ENCODE peak calls at places on chromosome 13, in four cellular contexts. W is tibial nerve, S is HFF-Myc, L is DND-41. Z is an unnamed sample.

GRCh38 chr13:77056382-77056781 is 29.4 kb upstream of the FBXL3 start:
- DNase-seq in L (no peak), W (no peak), S (no peak), Z (no peak)

GRCh38 chr13:50149143-50149703 is 134.0 kb downstream of the KCNRG start:
- DNase-seq in W (no peak), L (no peak), S (no peak), Z (no peak)

GRCh38 chr13:79905018-79905417 is 424.1 kb downstream of the NDFIP2 start:
- DNase-seq in S (no peak), L (no peak), W (no peak), Z (no peak)

GRCh38 chr13:109879338-109879737 is 93.0 kb upstream of the IRS2 start:
- DNase-seq in L (no peak), S (no peak), W (no peak), Z (no peak)

GRCh38 chr13:89568746-89569145 is 1778.7 kb upstream of the MIR17HG start:
- DNase-seq in S (no peak), L (no peak), W (no peak), Z (no peak)

GRCh38 chr13:69857188-69857821 is 250.3 kb upstream of the ATXN8OS start:
- DNase-seq in L (no peak), W (no peak), S (no peak), Z (peak)

GRCh38 chr13:50518131-50518530 is 325.4 kb downstream of the DLEU7 start:
- DNase-seq in S (no peak), L (no peak), W (no peak), Z (no peak)

GRCh38 chr13:40251343-40252032 is 415.0 kb downstream of the FOXO1 start:
- DNase-seq in S (no peak), L (no peak), W (no peak), Z (no peak)

GRCh38 chr13:73106513-73107214 is 47.9 kb downstream of the KLF5 start:
- DNase-seq in L (no peak), S (no peak), W (no peak), Z (no peak)

GRCh38 chr13:91467236-91467635 is 68.8 kb downstream of the GPC5 start:
- DNase-seq in W (no peak), S (no peak), L (no peak), Z (no peak)

GRCh38 chr13:102580552-102581169 is 16.1 kb upstream of the TPP2 start:
- DNase-seq in L (peak), W (no peak), S (no peak), Z (peak)

GRCh38 chr13:109874921-109875454 is 88.6 kb upstream of the IRS2 start:
- DNase-seq in S (no peak), L (no peak), W (no peak), Z (no peak)

GRCh38 chr13:94345374-94346195 is 133.9 kb downstream of the DCT start:
- DNase-seq in W (no peak), S (peak), L (no peak), Z (no peak)

GRCh38 chr13:44516771-44517170 is 59.4 kb downstream of the TSC22D1 start:
- DNase-seq in S (no peak), W (no peak), L (no peak), Z (no peak)

GRCh38 chr13:37905736-37906135 is 36.2 kb upstream of the TRPC4 start:
- DNase-seq in L (no peak), S (no peak), W (no peak), Z (no peak)

GRCh38 chr13:39970177-39970846 is 314.9 kb downstream of the COG6 start:
- DNase-seq in L (no peak), W (no peak), S (no peak), Z (no peak)

GRCh38 chr13:76189882-76190519 is 553.9 kb downstream of the LMO7 start:
- DNase-seq in L (no peak), W (no peak), S (no peak), Z (no peak)

GRCh38 chr13:43537124-43537523 is 249.6 kb downstream of the ENOX1 start:
- DNase-seq in W (no peak), S (no peak), L (no peak), Z (no peak)

GRCh38 chr13:95614641-95615245 is 29.8 kb downstream of the DZIP1 start:
- DNase-seq in W (no peak), S (no peak), L (no peak), Z (no peak)

DNA sequence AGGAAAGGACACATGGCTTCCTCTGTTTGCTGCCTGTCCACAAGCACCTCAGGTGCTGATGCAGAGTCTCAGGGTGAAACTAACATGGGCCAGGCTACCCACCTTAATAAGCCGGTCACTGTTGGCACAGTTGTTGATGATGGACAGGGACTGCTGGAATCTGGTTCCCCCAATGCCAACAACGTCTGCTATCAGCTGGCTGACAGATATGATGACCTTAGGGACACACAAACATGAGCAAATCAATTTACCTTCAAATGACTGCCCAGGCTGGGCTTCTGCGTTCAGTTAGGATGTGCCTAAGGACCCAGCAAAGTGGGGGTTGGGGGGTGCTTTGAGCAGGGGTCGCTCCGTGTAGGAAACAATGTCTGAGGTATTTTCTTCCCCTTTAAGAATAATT is 77.1 kb upstream of the SLC15A1 start:
- DNase-seq in L (no peak), W (no peak), S (no peak), Z (no peak)
- H3K4me3 ChIP-seq in L (no peak), W (no peak), S (no peak), Z (no peak)

GRCh38 chr13:32984857-32985626 is 31.2 kb upstream of the KL start:
- DNase-seq in W (no peak), S (no peak), L (no peak), Z (no peak)
- H3K4me3 ChIP-seq in W (no peak), S (no peak), L (no peak), Z (no peak)

GRCh38 chr13:51589793-51590192 is 5.5 kb downstream of the WDFY2 start:
- DNase-seq in S (no peak), W (no peak), L (no peak), Z (no peak)
- H3K4me3 ChIP-seq in S (no peak), W (no peak), L (no peak), Z (no peak)

GRCh38 chr13:112896736-112897602 is 72.0 kb upstream of the MCF2L start:
- DNase-seq in S (no peak), W (no peak), L (no peak), Z (no peak)

GRCh38 chr13:112894673-112895481 is 74.1 kb upstream of the MCF2L start:
- DNase-seq in W (no peak), S (no peak), L (no peak), Z (no peak)

GRCh38 chr13:112897603-112897955 is 71.4 kb upstream of the MCF2L start:
- DNase-seq in S (no peak), W (no peak), L (no peak), Z (no peak)

GRCh38 chr13:112894423-112894672 is 74.7 kb upstream of the MCF2L start:
- DNase-seq in S (no peak), W (no peak), L (no peak), Z (no peak)

DNA sequence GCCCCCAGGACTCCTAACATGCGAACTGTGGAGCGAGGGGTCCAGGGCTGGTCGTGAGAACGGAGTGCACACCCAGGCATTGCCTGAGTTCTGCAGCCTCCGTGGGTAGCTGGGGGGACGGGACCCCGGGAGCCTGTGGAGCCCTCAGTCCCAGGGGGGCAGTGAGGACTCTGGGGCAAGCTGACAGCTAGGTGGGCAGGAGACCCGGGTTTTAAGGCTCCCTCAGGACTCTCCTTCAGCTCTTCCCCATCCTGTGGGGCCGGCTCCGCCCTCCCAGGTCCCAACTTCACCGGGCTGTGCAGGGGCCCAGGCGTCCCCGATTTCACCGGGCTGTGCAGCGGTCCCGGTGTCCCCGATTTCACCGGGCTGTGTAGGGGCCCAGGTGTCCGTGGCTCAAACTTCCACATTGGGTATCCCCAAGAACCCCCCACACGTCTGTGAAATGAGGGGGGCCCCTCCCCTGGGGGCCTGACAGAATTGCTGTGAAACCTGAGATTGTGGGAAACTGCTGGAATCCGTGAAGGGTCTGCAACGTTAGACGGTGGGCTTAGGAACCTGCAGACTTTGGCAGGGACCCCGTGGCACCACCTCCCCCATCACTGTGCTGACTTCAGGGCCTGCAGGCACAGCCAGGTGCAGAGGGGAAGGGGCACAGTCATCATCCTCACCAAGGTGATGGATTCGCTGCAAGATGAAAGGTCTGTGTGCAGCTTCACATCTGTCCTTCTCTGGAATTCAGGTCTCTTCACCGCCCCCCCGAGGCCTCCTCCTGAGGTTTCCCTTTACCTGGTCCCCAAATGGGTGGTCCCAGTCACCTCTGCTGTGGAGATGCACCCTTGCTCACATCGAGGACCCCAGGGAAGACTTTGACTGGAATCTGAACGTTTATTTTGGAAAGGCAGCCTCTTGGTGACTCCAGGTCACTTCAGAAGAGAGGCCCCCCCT is 73.2 kb upstream of the MCF2L start:
- DNase-seq in S (no peak), L (no peak), W (no peak), Z (no peak)
- H3K4me3 ChIP-seq in S (no peak), L (no peak), W (no peak), Z (no peak)

DNA sequence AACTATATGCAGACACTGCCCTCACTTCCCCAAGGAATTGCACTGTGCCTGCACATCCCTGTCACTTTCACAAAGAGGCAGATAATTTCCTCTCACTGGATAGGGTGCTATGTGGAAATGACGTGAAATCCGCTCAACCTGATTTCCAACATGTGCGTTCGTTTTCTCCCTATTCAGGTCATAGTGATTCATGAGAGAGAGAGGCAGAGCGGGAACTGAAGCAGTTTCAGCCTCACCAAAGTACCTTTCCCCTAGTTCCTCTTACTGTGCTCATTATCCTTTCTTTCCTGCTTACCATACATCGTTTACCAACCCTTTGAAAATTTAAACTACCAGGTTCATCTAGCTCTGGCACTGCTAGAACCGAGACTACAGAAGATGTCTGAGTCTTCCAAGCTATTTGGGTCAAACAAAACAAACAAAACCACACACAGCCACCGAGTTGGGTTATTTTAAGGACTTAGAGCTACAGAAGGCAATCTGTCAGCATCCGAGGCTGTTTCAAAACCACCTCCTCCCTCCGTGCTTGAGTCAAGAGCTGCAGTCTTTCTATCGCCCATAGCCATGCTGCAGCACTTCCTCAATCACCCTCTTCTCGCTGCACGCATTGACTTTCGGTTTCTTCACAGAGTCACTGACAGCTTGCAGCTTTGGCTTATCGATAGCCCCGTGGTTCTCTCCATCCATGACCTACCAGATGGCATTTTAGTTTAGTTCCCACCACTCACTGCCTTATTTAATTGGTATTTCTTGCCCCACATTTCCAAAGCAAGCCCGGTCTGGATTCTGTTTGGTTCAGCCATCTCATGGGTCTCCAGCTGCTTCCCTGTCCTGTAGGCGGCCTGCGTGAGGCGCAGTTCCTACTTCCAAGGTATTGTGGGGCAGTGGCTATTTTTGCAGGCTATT is 1395.8 kb downstream of the EFNB2 start:
- DNase-seq in L (peak), S (no peak), W (no peak), Z (peak)
- H3K4me3 ChIP-seq in L (peak), S (peak), W (peak), Z (peak)

GRCh38 chr13:105814219-105814901 is 721.1 kb downstream of the EFNB2 start:
- DNase-seq in W (no peak), L (no peak), S (no peak), Z (no peak)

GRCh38 chr13:105814902-105815250 is 720.6 kb downstream of the EFNB2 start:
- DNase-seq in W (no peak), L (no peak), S (no peak), Z (no peak)

GRCh38 chr13:105820415-105820814 is 715.0 kb downstream of the EFNB2 start:
- DNase-seq in W (no peak), S (no peak), L (no peak), Z (no peak)

GRCh38 chr13:105817011-105817410 is 718.5 kb downstream of the EFNB2 start:
- DNase-seq in S (no peak), L (no peak), W (no peak), Z (no peak)

DNA sequence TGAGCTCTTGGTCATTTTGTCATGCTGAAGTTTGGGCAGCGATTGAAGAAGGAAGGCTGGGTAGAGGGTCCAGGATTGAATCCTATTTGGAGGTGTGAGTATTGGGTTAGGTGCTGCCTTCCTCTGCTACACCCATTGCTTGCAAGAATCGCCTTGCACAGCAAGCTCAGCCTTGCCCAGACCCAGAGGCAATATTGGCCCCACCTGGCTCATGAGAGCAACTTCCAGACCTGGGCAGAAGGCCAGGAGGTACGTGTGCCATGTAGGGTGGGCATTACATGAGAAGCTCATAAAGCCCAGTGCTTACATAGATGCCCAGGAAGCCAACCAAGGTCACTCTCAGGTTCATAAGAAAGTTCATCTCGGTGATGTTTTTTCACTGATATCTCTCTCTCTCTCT is 718.0 kb downstream of the EFNB2 start:
- DNase-seq in W (no peak), L (no peak), S (no peak), Z (no peak)
- H3K4me3 ChIP-seq in W (no peak), L (no peak), S (no peak), Z (no peak)

Z was measured in Jurkat, Clone E6-1.